ENCODE peak calls at places on chromosomes 3 and 15, in five cellular contexts. Z is fibroblast of mammary gland, Y is mesendoderm, O is RWPE2, F is BJ. D is an unnamed sample.

GRCh38 chr15:76333720-76334437 is 2.7 kb upstream of the ISL2 start:
- DNase-seq in O (no peak), F (no peak), Z (no peak), Y (peak), D (no peak)

GRCh38 chr3:128551872-128552271 is 58.9 kb upstream of the GATA2 start:
- DNase-seq in Z (no peak), F (no peak), Y (no peak), O (no peak), D (no peak)

GRCh38 chr15:90845201-90845949 is 23.0 kb upstream of the FURIN start:
- DNase-seq in F (peak), O (no peak), Z (peak), Y (no peak), D (peak)

GRCh38 chr3:30227571-30228301 is 378.7 kb upstream of the TGFBR2 start:
- DNase-seq in Y (no peak), O (no peak), Z (peak), F (peak), D (peak)

GRCh38 chr3:173584093-173584833 is 186.7 kb downstream of the NLGN1 start:
- DNase-seq in Z (peak), O (no peak), F (no peak), Y (peak), D (peak)

GRCh38 chr3:134341391-134341790 is 32.9 kb downstream of the AMOTL2 start:
- DNase-seq in F (no peak), O (no peak), Y (no peak), Z (no peak), D (no peak)

GRCh38 chr3:118636841-118637240 is 397.8 kb downstream of the IGSF11 start:
- DNase-seq in Y (peak), F (no peak), O (no peak), Z (no peak), D (no peak)

GRCh38 chr3:137762674-137763593 is 1.2 kb upstream of the SOX14 start:
- DNase-seq in O (no peak), Y (no peak), F (no peak), Z (no peak), D (no peak)

GRCh38 chr3:47000198-47000815 is 20.8 kb downstream of the NBEAL2 start:
- DNase-seq in Z (peak), O (peak), F (no peak), Y (no peak), D (no peak)

GRCh38 chr3:88589131-88589530 is 439.4 kb downstream of the C3orf38 start:
- DNase-seq in F (no peak), Y (peak), O (no peak), Z (no peak), D (peak)

GRCh38 chr3:194014756-194015155 is 121.2 kb upstream of the HES1 start:
- DNase-seq in Z (no peak), O (no peak), F (no peak), Y (no peak), D (no peak)

GRCh38 chr3:193030276-193030675 is 112.6 kb upstream of the MB21D2 start:
- DNase-seq in O (no peak), Z (peak), Y (no peak), F (no peak), D (no peak)

GRCh38 chr3:112594856-112595255 is 33.0 kb downstream of the SLC35A5 start:
- DNase-seq in Y (no peak), O (no peak), F (no peak), Z (no peak), D (no peak)

GRCh38 chr15:41961014-41961518 is 11.3 kb downstream of the EHD4 start:
- DNase-seq in Y (no peak), O (no peak), F (no peak), Z (no peak), D (no peak)

GRCh38 chr3:148074916-148075315 is 622.8 kb upstream of the AGTR1 start:
- DNase-seq in O (no peak), Z (no peak), Y (no peak), F (no peak), D (no peak)

GRCh38 chr15:33309602-33310276 is 1.0 kb upstream of the RYR3 start:
- DNase-seq in Y (peak), F (no peak), O (no peak), Z (peak), D (no peak)

GRCh38 chr3:40019371-40019770 is 210.0 kb downstream of the MYRIP start:
- DNase-seq in Y (no peak), O (no peak), F (no peak), Z (no peak), D (no peak)

GRCh38 chr3:9251055-9251786 is 1.8 kb upstream of the SRGAP3 start:
- DNase-seq in Y (no peak), Z (no peak), O (no peak), F (no peak), D (no peak)

GRCh38 chr3:195073866-195074860 is 196.8 kb downstream of the XXYLT1 start:
- DNase-seq in F (no peak), Z (no peak), O (peak), Y (no peak), D (no peak)

GRCh38 chr3:15982667-15983145 is 184.9 kb upstream of the ANKRD28 start:
- DNase-seq in Z (peak), O (peak), F (peak), Y (no peak), D (peak)

GRCh38 chr3:83039422-83039821 is 1278.0 kb upstream of the GBE1 start:
- DNase-seq in O (no peak), F (no peak), Z (no peak), Y (peak), D (peak)

GRCh38 chr3:42778644-42779043 is 5.6 kb upstream of the CCDC13 start:
- DNase-seq in Z (peak), F (no peak), Y (no peak), O (no peak), D (peak)

GRCh38 chr3:176814252-176814651 is 383.0 kb downstream of the TBL1XR1 start:
- DNase-seq in O (no peak), Z (peak), F (no peak), Y (peak), D (peak)

GRCh38 chr3:47399531-47400270 is 18.9 kb downstream of the PTPN23 start:
- DNase-seq in F (no peak), Z (peak), Y (no peak), O (no peak), D (no peak)

GRCh38 chr3:108100906-108101305 is 10.1 kb upstream of the CD47 start:
- DNase-seq in O (no peak), Z (no peak), F (no peak), Y (no peak), D (no peak)

GRCh38 chr15:51796777-51797474 is 32.5 kb upstream of the TMOD3 start:
- DNase-seq in O (no peak), Z (peak), F (no peak), Y (no peak), D (no peak)

GRCh38 chr15:22839046-22839705 is 710 bp downstream of the NIPA2 start:
- DNase-seq in Y (no peak), Z (no peak), O (no peak), F (no peak), D (no peak)

DNA sequence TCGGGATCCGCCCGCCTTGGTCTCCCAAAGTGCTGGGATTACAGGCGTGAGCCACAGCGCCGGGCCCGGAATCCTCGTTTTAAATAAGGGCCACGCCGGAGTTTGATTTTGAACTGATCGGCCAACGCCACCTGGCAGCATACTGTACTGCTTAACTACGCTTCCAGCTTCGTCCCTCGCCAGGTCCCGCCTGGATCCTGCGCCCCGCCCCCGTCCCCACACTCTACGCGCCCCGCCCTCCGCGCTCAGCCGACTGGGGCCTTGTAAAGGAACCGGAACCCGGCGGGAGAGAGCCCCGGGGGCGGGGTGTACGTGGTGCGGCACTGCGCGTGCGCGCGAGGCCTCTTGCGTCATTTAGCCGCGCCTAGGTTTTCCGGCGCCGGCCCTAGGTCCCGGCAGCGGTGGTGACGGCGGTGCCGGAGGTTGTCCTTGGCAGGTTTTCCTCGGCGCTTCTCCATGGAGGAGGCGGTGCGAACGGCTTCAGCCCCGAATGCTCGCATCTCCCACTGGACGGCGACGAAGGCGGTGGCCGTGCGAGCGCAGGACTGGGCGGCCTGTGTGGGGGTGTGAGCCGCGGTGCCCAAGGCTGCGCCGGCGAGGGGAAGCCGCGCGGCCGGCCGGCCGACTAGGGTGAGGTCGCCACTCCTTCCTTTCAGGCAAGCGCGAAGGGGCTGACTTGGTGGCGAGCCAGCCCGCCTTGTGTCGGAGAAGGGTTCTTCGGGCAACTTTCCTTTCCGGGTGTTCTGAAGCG is at the start of gene NIPA2:
- DNase-seq in O (peak), Z (peak), F (peak), Y (peak), D (peak)
- H3K4me3 ChIP-seq in O (peak), Z (peak), F (peak), Y (peak), D (peak)

GRCh38 chr3:32780071-32780734 is 37.6 kb upstream of the TRIM71 start:
- DNase-seq in F (no peak), Z (no peak), O (no peak), Y (peak), D (no peak)
- H3K4me3 ChIP-seq in F (no peak), Z (no peak), O (no peak), Y (no peak), D (no peak)

GRCh38 chr3:25423780-25424179 is 4.3 kb upstream of the RARB start:
- DNase-seq in Z (peak), F (no peak), O (no peak), Y (peak), D (peak)
- H3K4me3 ChIP-seq in Z (no peak), F (no peak), O (no peak), Y (no peak), D (no peak)

GRCh38 chr3:150075417-150075865 is 104.7 kb upstream of the PFN2 start:
- DNase-seq in Z (no peak), Y (no peak), O (no peak), F (no peak), D (no peak)

GRCh38 chr3:150077581-150078247 is 107.0 kb upstream of the PFN2 start:
- DNase-seq in Y (no peak), F (no peak), O (no peak), Z (peak), D (no peak)

GRCh38 chr3:150076443-150076842 is 105.7 kb upstream of the PFN2 start:
- DNase-seq in Y (no peak), O (no peak), F (no peak), Z (no peak), D (no peak)

GRCh38 chr3:150078983-150079739 is 108.5 kb upstream of the PFN2 start:
- DNase-seq in F (peak), O (peak), Z (peak), Y (no peak), D (peak)

GRCh38 chr3:150077107-150077506 is 106.4 kb upstream of the PFN2 start:
- DNase-seq in O (no peak), F (no peak), Y (no peak), Z (no peak), D (no peak)
- H3K4me3 ChIP-seq in O (no peak), F (no peak), Y (no peak), Z (no peak), D (no peak)

GRCh38 chr3:163306405-163306804 is 1771.9 kb downstream of the SI start:
- DNase-seq in Y (no peak), O (no peak), Z (no peak), F (no peak), D (no peak)
- H3K4me3 ChIP-seq in Y (no peak), O (no peak), Z (no peak), F (no peak), D (no peak)

DNA sequence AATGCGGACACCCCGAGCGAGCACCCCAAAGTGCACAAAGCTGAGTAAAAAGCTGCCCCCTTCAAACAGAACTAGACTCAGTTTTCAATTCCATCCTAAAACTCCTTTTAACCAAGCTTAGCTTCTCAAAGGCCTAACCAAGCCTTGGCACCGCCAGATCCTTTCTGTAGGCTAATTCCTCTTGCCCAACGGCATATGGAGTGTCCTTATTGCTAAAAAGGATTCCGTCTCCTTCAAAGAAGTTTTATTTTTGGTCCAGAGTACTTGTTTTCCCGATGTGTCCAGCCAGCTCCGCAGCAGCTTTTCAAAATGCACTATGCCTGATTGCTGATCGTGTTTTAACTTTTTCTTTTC is 5.3 kb downstream of the BHLHE40 start:
- DNase-seq in Z (no peak), O (no peak), Y (no peak), F (no peak), D (no peak)
- H3K4me3 ChIP-seq in Z (peak), O (peak), Y (no peak), F (peak), D (peak)